ENCODE peak calls at places on chromosomes 4 and X, in nine cellular contexts. W is WERI-Rb-1, A is AG09319, S is foreskin keratinocyte, O is PC-3, Q is AG10803, L is WTC11, Z is MCF 10A, B is heart left ventricle. M is an unnamed sample.

GRCh38 chrX:106932492-106932923 is 12.3 kb downstream of the CLDN2 start:
- DNase-seq in W (no peak), A (no peak), S (no peak), O (peak), Q (peak), L (no peak), Z (no peak), B (no peak), M (no peak)

GRCh38 chrX:13697976-13698375 is 9.0 kb downstream of the RAB9A start:
- DNase-seq in W (no peak), A (no peak), S (no peak), O (no peak), Q (no peak), L (no peak), Z (no peak), B (no peak), M (no peak)

GRCh38 chr4:73844806-73845205 is 8.3 kb upstream of the PF4V1 start:
- DNase-seq in W (no peak), A (no peak), S (no peak), O (no peak), Q (no peak), L (no peak), Z (no peak), B (no peak), M (no peak)

GRCh38 chr4:62250100-62250499 is 1050.0 kb downstream of the ADGRL3 start:
- DNase-seq in W (no peak), A (no peak), S (no peak), O (no peak), Q (no peak), L (no peak), Z (no peak), B (no peak), M (no peak)

GRCh38 chrX:96770315-96770714 is 85.7 kb downstream of the DIAPH2 start:
- DNase-seq in W (no peak), A (no peak), S (no peak), O (peak), Q (peak), L (no peak), Z (peak), B (no peak), M (peak)

GRCh38 chr4:187632260-187633010 is 363.1 kb upstream of the ZFP42 start:
- DNase-seq in W (no peak), A (no peak), S (no peak), O (no peak), Q (no peak), L (no peak), Z (no peak), B (no peak), M (peak)

GRCh38 chr4:20987191-20987590 is 286.9 kb downstream of the PACRGL start:
- DNase-seq in W (no peak), A (no peak), S (no peak), O (peak), Q (no peak), L (no peak), Z (peak), B (no peak), M (no peak)

GRCh38 chr4:16437836-16438235 is 211.6 kb upstream of the TAPT1 start:
- DNase-seq in W (no peak), A (no peak), S (no peak), O (no peak), Q (peak), L (no peak), Z (no peak), B (no peak), M (peak)

GRCh38 chr4:106694232-106694631 is 325.7 kb upstream of the GIMD1 start:
- DNase-seq in W (no peak), A (no peak), S (peak), O (no peak), Q (no peak), L (no peak), Z (no peak), B (no peak), M (no peak)

GRCh38 chr4:136818811-136819210 is 713.5 kb downstream of the PCDH18 start:
- DNase-seq in W (no peak), A (no peak), S (no peak), O (no peak), Q (no peak), L (no peak), Z (no peak), B (no peak), M (peak)

GRCh38 chr4:98546910-98547544 is 111.4 kb downstream of the TSPAN5 start:
- DNase-seq in W (no peak), A (peak), S (no peak), O (no peak), Q (peak), L (peak), Z (no peak), B (no peak), M (peak)

GRCh38 chrX:24306430-24306829 is 7.4 kb downstream of the SUPT20HL2 start:
- DNase-seq in W (no peak), A (no peak), S (no peak), O (no peak), Q (no peak), L (no peak), Z (no peak), B (no peak), M (no peak)

GRCh38 chrX:20362268-20363002 is 95.7 kb upstream of the RPS6KA3 start:
- DNase-seq in W (no peak), A (no peak), S (no peak), O (peak), Q (peak), L (no peak), Z (no peak), B (no peak), M (peak)

GRCh38 chrX:52923781-52924241 is 26.7 kb downstream of the FAM156B start:
- DNase-seq in W (no peak), A (no peak), S (peak), O (peak), Q (peak), L (no peak), Z (peak), B (peak), M (peak)

GRCh38 chr4:4347585-4347984 is 39.3 kb upstream of the NSG1 start:
- DNase-seq in W (no peak), A (no peak), S (no peak), O (no peak), Q (no peak), L (no peak), Z (no peak), B (no peak), M (no peak)

GRCh38 chr4:121995790-121996537 is 44.1 kb upstream of the TRPC3 start:
- DNase-seq in W (no peak), A (no peak), S (no peak), O (no peak), Q (no peak), L (no peak), Z (no peak), B (no peak), M (no peak)

GRCh38 chr4:3387943-3388348 is 53.8 kb upstream of the HGFAC start:
- DNase-seq in W (no peak), A (no peak), S (peak), O (peak), Q (peak), L (no peak), Z (peak), B (peak), M (peak)

GRCh38 chrX:110966839-110967238 is 129.2 kb upstream of the PAK3 start:
- DNase-seq in W (no peak), A (no peak), S (no peak), O (no peak), Q (peak), L (no peak), Z (peak), B (no peak), M (peak)

GRCh38 chrX:23656684-23657083 is 10.6 kb upstream of the PRDX4 start:
- DNase-seq in W (no peak), A (no peak), S (no peak), O (peak), Q (peak), L (no peak), Z (no peak), B (no peak), M (no peak)

GRCh38 chr4:1910643-1911042 is 39.5 kb downstream of the NSD2 start:
- DNase-seq in W (peak), A (peak), S (no peak), O (peak), Q (peak), L (peak), Z (peak), B (no peak), M (peak)

GRCh38 chrX:50988649-50989048 is 78.1 kb downstream of the BMP15 start:
- DNase-seq in W (peak), A (peak), S (no peak), O (peak), Q (peak), L (peak), Z (peak), B (peak), M (peak)

GRCh38 chr4:12488672-12489071 is 995.5 kb downstream of the RAB28 start:
- DNase-seq in W (no peak), A (no peak), S (no peak), O (no peak), Q (no peak), L (no peak), Z (no peak), B (peak), M (no peak)

GRCh38 chr4:138259801-138260200 is 17.7 kb upstream of the SLC7A11 start:
- DNase-seq in W (no peak), A (no peak), S (peak), O (peak), Q (peak), L (no peak), Z (peak), B (no peak), M (peak)

GRCh38 chr4:184441461-184442392 is 32.6 kb downstream of the IRF2 start:
- DNase-seq in W (peak), A (no peak), S (no peak), O (no peak), Q (peak), L (no peak), Z (no peak), B (no peak), M (peak)

GRCh38 chr4:187071896-187072295 is 348.2 kb upstream of the FAT1 start:
- DNase-seq in W (no peak), A (no peak), S (no peak), O (no peak), Q (peak), L (no peak), Z (no peak), B (no peak), M (no peak)

GRCh38 chr4:118835896-118836762 is at the start of gene SEC24D:
- DNase-seq in W (peak), A (peak), S (peak), O (peak), Q (peak), L (peak), Z (peak), B (peak), M (peak)
- TF ChIP-seq CTCF in W (no peak), A (no peak), S (peak), O (no peak), Q (no peak), L (no peak), Z (no peak), B (no peak), M (no peak)

GRCh38 chr4:26857278-26858034 is 3.2 kb upstream of the STIM2 start:
- DNase-seq in W (peak), A (peak), S (peak), O (peak), Q (peak), L (peak), Z (peak), B (peak), M (peak)
- TF ChIP-seq CTCF in W (no peak), A (no peak), S (no peak), O (no peak), Q (no peak), L (no peak), Z (no peak), B (no peak), M (no peak)

GRCh38 chrX:153052534-153052933 is 3.7 kb upstream of the PNMA3 start:
- DNase-seq in W (no peak), A (no peak), S (no peak), O (no peak), Q (no peak), L (no peak), Z (no peak), B (no peak), M (no peak)
- TF ChIP-seq CTCF in W (no peak), A (no peak), S (peak), O (no peak), Q (peak), L (no peak), Z (no peak), B (no peak), M (peak)

GRCh38 chrX:68490644-68491043 is 8.2 kb upstream of the YIPF6 start:
- DNase-seq in W (peak), A (no peak), S (peak), O (peak), Q (peak), L (no peak), Z (peak), B (no peak), M (peak)
- TF ChIP-seq CTCF in W (peak), A (peak), S (peak), O (peak), Q (peak), L (no peak), Z (peak), B (no peak), M (peak)

M was measured in astrocyte of the spinal cord.